ENCODE peak calls at places on chromosomes 3 and 15, in eight cellular contexts. One of them, this sample, is unnamed.

GRCh38 chr15:65336767-65337435 is 32.4 kb downstream of the RNU5B-1 start:
- DNase-seq in uterus: no peak
- DNase-seq in mammary epithelial cell: no peak
- DNase-seq in adrenal gland: no peak
- DNase-seq in neuronal stem cell: no peak
- DNase-seq in astrocyte of the spinal cord: no peak
- DNase-seq in right cardiac atrium: no peak
- DNase-seq in fibroblast of villous mesenchyme: no peak
- DNase-seq in this sample: no peak

GRCh38 chr3:40985195-40985594 is 214.1 kb upstream of the CTNNB1 start:
- DNase-seq in uterus: no peak
- DNase-seq in mammary epithelial cell: no peak
- DNase-seq in adrenal gland: no peak
- DNase-seq in neuronal stem cell: no peak
- DNase-seq in astrocyte of the spinal cord: no peak
- DNase-seq in right cardiac atrium: no peak
- DNase-seq in fibroblast of villous mesenchyme: no peak
- DNase-seq in this sample: no peak

GRCh38 chr3:188241072-188241471 is 87.1 kb downstream of the LPP start:
- DNase-seq in uterus: no peak
- DNase-seq in mammary epithelial cell: no peak
- DNase-seq in adrenal gland: no peak
- DNase-seq in neuronal stem cell: no peak
- DNase-seq in astrocyte of the spinal cord: peak
- DNase-seq in right cardiac atrium: peak
- DNase-seq in fibroblast of villous mesenchyme: peak
- DNase-seq in this sample: no peak

GRCh38 chr3:98540346-98540745 is 8.6 kb downstream of the GPR15 start:
- DNase-seq in uterus: no peak
- DNase-seq in mammary epithelial cell: no peak
- DNase-seq in adrenal gland: no peak
- DNase-seq in neuronal stem cell: no peak
- DNase-seq in astrocyte of the spinal cord: no peak
- DNase-seq in right cardiac atrium: no peak
- DNase-seq in fibroblast of villous mesenchyme: no peak
- DNase-seq in this sample: no peak

GRCh38 chr3:122100591-122101491 is 45.7 kb downstream of the CD86 start:
- DNase-seq in uterus: no peak
- DNase-seq in mammary epithelial cell: no peak
- DNase-seq in adrenal gland: no peak
- DNase-seq in neuronal stem cell: no peak
- DNase-seq in astrocyte of the spinal cord: no peak
- DNase-seq in right cardiac atrium: no peak
- DNase-seq in fibroblast of villous mesenchyme: no peak
- DNase-seq in this sample: no peak

GRCh38 chr3:17162116-17162515 is 277.4 kb downstream of the PLCL2 start:
- DNase-seq in uterus: no peak
- DNase-seq in mammary epithelial cell: no peak
- DNase-seq in adrenal gland: peak
- DNase-seq in neuronal stem cell: no peak
- DNase-seq in astrocyte of the spinal cord: no peak
- DNase-seq in right cardiac atrium: no peak
- DNase-seq in fibroblast of villous mesenchyme: no peak
- DNase-seq in this sample: no peak

GRCh38 chr3:186821429-186822367 is 15.4 kb upstream of the RFC4 start:
- DNase-seq in uterus: no peak
- DNase-seq in mammary epithelial cell: peak
- DNase-seq in adrenal gland: no peak
- DNase-seq in neuronal stem cell: no peak
- DNase-seq in astrocyte of the spinal cord: peak
- DNase-seq in right cardiac atrium: no peak
- DNase-seq in fibroblast of villous mesenchyme: peak
- DNase-seq in this sample: no peak

GRCh38 chr15:87735536-87735935 is 521.0 kb downstream of the NTRK3 start:
- DNase-seq in uterus: no peak
- DNase-seq in mammary epithelial cell: no peak
- DNase-seq in adrenal gland: no peak
- DNase-seq in neuronal stem cell: no peak
- DNase-seq in astrocyte of the spinal cord: no peak
- DNase-seq in right cardiac atrium: no peak
- DNase-seq in fibroblast of villous mesenchyme: no peak
- DNase-seq in this sample: no peak

GRCh38 chr3:30493912-30494311 is 112.5 kb upstream of the TGFBR2 start:
- DNase-seq in uterus: peak
- DNase-seq in mammary epithelial cell: peak
- DNase-seq in adrenal gland: peak
- DNase-seq in neuronal stem cell: no peak
- DNase-seq in astrocyte of the spinal cord: peak
- DNase-seq in right cardiac atrium: no peak
- DNase-seq in fibroblast of villous mesenchyme: peak
- DNase-seq in this sample: no peak

GRCh38 chr15:100803158-100803440 is 76.5 kb upstream of the ALDH1A3 start:
- DNase-seq in uterus: no peak
- DNase-seq in mammary epithelial cell: no peak
- DNase-seq in adrenal gland: no peak
- DNase-seq in neuronal stem cell: no peak
- DNase-seq in astrocyte of the spinal cord: no peak
- DNase-seq in right cardiac atrium: no peak
- DNase-seq in fibroblast of villous mesenchyme: no peak
- DNase-seq in this sample: no peak

GRCh38 chr3:197149528-197149927 is 119.9 kb upstream of the MELTF start:
- DNase-seq in uterus: no peak
- DNase-seq in mammary epithelial cell: no peak
- DNase-seq in adrenal gland: no peak
- DNase-seq in neuronal stem cell: no peak
- DNase-seq in astrocyte of the spinal cord: no peak
- DNase-seq in right cardiac atrium: no peak
- DNase-seq in fibroblast of villous mesenchyme: no peak
- DNase-seq in this sample: no peak

GRCh38 chr15:94286581-94286980 is 55.2 kb downstream of the MCTP2 start:
- DNase-seq in uterus: no peak
- DNase-seq in mammary epithelial cell: no peak
- DNase-seq in adrenal gland: no peak
- DNase-seq in neuronal stem cell: no peak
- DNase-seq in astrocyte of the spinal cord: peak
- DNase-seq in right cardiac atrium: no peak
- DNase-seq in fibroblast of villous mesenchyme: no peak
- DNase-seq in this sample: no peak

GRCh38 chr15:90885432-90886290 is 1.4 kb downstream of the FES start:
- DNase-seq in uterus: peak
- DNase-seq in mammary epithelial cell: no peak
- DNase-seq in adrenal gland: peak
- DNase-seq in neuronal stem cell: peak
- DNase-seq in astrocyte of the spinal cord: peak
- DNase-seq in right cardiac atrium: peak
- DNase-seq in fibroblast of villous mesenchyme: peak
- DNase-seq in this sample: peak

GRCh38 chr3:24351779-24352469 is 142.7 kb downstream of the THRB start:
- DNase-seq in uterus: peak
- DNase-seq in mammary epithelial cell: no peak
- DNase-seq in adrenal gland: peak
- DNase-seq in neuronal stem cell: no peak
- DNase-seq in astrocyte of the spinal cord: peak
- DNase-seq in right cardiac atrium: no peak
- DNase-seq in fibroblast of villous mesenchyme: peak
- DNase-seq in this sample: no peak

GRCh38 chr3:55631766-55632331 is 144.7 kb upstream of the WNT5A start:
- DNase-seq in uterus: no peak
- DNase-seq in mammary epithelial cell: no peak
- DNase-seq in adrenal gland: no peak
- DNase-seq in neuronal stem cell: no peak
- DNase-seq in astrocyte of the spinal cord: no peak
- DNase-seq in right cardiac atrium: no peak
- DNase-seq in fibroblast of villous mesenchyme: no peak
- DNase-seq in this sample: no peak

GRCh38 chr3:52248816-52249547 is 3.4 kb downstream of the PPM1M start:
- DNase-seq in uterus: no peak
- DNase-seq in mammary epithelial cell: no peak
- DNase-seq in adrenal gland: peak
- DNase-seq in neuronal stem cell: no peak
- DNase-seq in astrocyte of the spinal cord: no peak
- DNase-seq in right cardiac atrium: peak
- DNase-seq in fibroblast of villous mesenchyme: no peak
- DNase-seq in this sample: peak
- H3K4me3 ChIP-seq in uterus: no peak
- H3K4me3 ChIP-seq in mammary epithelial cell: no peak
- H3K4me3 ChIP-seq in adrenal gland: no peak
- H3K4me3 ChIP-seq in neuronal stem cell: no peak
- H3K4me3 ChIP-seq in astrocyte of the spinal cord: no peak
- H3K4me3 ChIP-seq in right cardiac atrium: no peak
- H3K4me3 ChIP-seq in fibroblast of villous mesenchyme: no peak
- H3K4me3 ChIP-seq in this sample: no peak

GRCh38 chr3:14664170-14664569 is 10.8 kb upstream of the C3orf20 start:
- DNase-seq in uterus: no peak
- DNase-seq in mammary epithelial cell: no peak
- DNase-seq in adrenal gland: no peak
- DNase-seq in neuronal stem cell: no peak
- DNase-seq in astrocyte of the spinal cord: no peak
- DNase-seq in right cardiac atrium: no peak
- DNase-seq in fibroblast of villous mesenchyme: no peak
- DNase-seq in this sample: no peak

GRCh38 chr3:14657579-14657978 is 6.0 kb downstream of the CCDC174 start:
- DNase-seq in uterus: no peak
- DNase-seq in mammary epithelial cell: no peak
- DNase-seq in adrenal gland: no peak
- DNase-seq in neuronal stem cell: no peak
- DNase-seq in astrocyte of the spinal cord: no peak
- DNase-seq in right cardiac atrium: no peak
- DNase-seq in fibroblast of villous mesenchyme: no peak
- DNase-seq in this sample: no peak

GRCh38 chr3:14660942-14661341 is 9.4 kb downstream of the CCDC174 start:
- DNase-seq in uterus: no peak
- DNase-seq in mammary epithelial cell: no peak
- DNase-seq in adrenal gland: no peak
- DNase-seq in neuronal stem cell: no peak
- DNase-seq in astrocyte of the spinal cord: no peak
- DNase-seq in right cardiac atrium: no peak
- DNase-seq in fibroblast of villous mesenchyme: no peak
- DNase-seq in this sample: no peak

GRCh38 chr3:14658978-14659377 is 7.4 kb downstream of the CCDC174 start:
- DNase-seq in uterus: no peak
- DNase-seq in mammary epithelial cell: no peak
- DNase-seq in adrenal gland: no peak
- DNase-seq in neuronal stem cell: no peak
- DNase-seq in astrocyte of the spinal cord: no peak
- DNase-seq in right cardiac atrium: no peak
- DNase-seq in fibroblast of villous mesenchyme: no peak
- DNase-seq in this sample: no peak

GRCh38 chr3:14663396-14663795 is 11.5 kb upstream of the C3orf20 start:
- DNase-seq in uterus: no peak
- DNase-seq in mammary epithelial cell: no peak
- DNase-seq in adrenal gland: no peak
- DNase-seq in neuronal stem cell: no peak
- DNase-seq in astrocyte of the spinal cord: no peak
- DNase-seq in right cardiac atrium: no peak
- DNase-seq in fibroblast of villous mesenchyme: no peak
- DNase-seq in this sample: no peak
- H3K4me3 ChIP-seq in uterus: no peak
- H3K4me3 ChIP-seq in mammary epithelial cell: no peak
- H3K4me3 ChIP-seq in adrenal gland: no peak
- H3K4me3 ChIP-seq in neuronal stem cell: no peak
- H3K4me3 ChIP-seq in astrocyte of the spinal cord: no peak
- H3K4me3 ChIP-seq in right cardiac atrium: no peak
- H3K4me3 ChIP-seq in fibroblast of villous mesenchyme: no peak
- H3K4me3 ChIP-seq in this sample: no peak

GRCh38 chr3:169243122-169243521 is 420.4 kb downstream of the MECOM start:
- DNase-seq in uterus: no peak
- DNase-seq in mammary epithelial cell: no peak
- DNase-seq in adrenal gland: no peak
- DNase-seq in neuronal stem cell: no peak
- DNase-seq in astrocyte of the spinal cord: peak
- DNase-seq in right cardiac atrium: no peak
- DNase-seq in fibroblast of villous mesenchyme: peak
- DNase-seq in this sample: no peak
- H3K4me3 ChIP-seq in uterus: no peak
- H3K4me3 ChIP-seq in mammary epithelial cell: no peak
- H3K4me3 ChIP-seq in adrenal gland: no peak
- H3K4me3 ChIP-seq in neuronal stem cell: no peak
- H3K4me3 ChIP-seq in astrocyte of the spinal cord: peak
- H3K4me3 ChIP-seq in right cardiac atrium: peak
- H3K4me3 ChIP-seq in fibroblast of villous mesenchyme: no peak
- H3K4me3 ChIP-seq in this sample: no peak

GRCh38 chr3:101533603-101533968 is 20.6 kb upstream of the SENP7 start:
- DNase-seq in uterus: no peak
- DNase-seq in mammary epithelial cell: peak
- DNase-seq in adrenal gland: no peak
- DNase-seq in neuronal stem cell: no peak
- DNase-seq in astrocyte of the spinal cord: no peak
- DNase-seq in right cardiac atrium: no peak
- DNase-seq in fibroblast of villous mesenchyme: no peak
- DNase-seq in this sample: no peak

GRCh38 chr3:101531473-101532086 is 18.6 kb upstream of the SENP7 start:
- DNase-seq in uterus: no peak
- DNase-seq in mammary epithelial cell: no peak
- DNase-seq in adrenal gland: no peak
- DNase-seq in neuronal stem cell: no peak
- DNase-seq in astrocyte of the spinal cord: no peak
- DNase-seq in right cardiac atrium: no peak
- DNase-seq in fibroblast of villous mesenchyme: peak
- DNase-seq in this sample: no peak

GRCh38 chr3:101532783-101533602 is 20.0 kb upstream of the SENP7 start:
- DNase-seq in uterus: no peak
- DNase-seq in mammary epithelial cell: no peak
- DNase-seq in adrenal gland: no peak
- DNase-seq in neuronal stem cell: no peak
- DNase-seq in astrocyte of the spinal cord: no peak
- DNase-seq in right cardiac atrium: no peak
- DNase-seq in fibroblast of villous mesenchyme: peak
- DNase-seq in this sample: no peak

GRCh38 chr3:101535221-101535620 is 22.2 kb upstream of the SENP7 start:
- DNase-seq in uterus: no peak
- DNase-seq in mammary epithelial cell: no peak
- DNase-seq in adrenal gland: no peak
- DNase-seq in neuronal stem cell: no peak
- DNase-seq in astrocyte of the spinal cord: no peak
- DNase-seq in right cardiac atrium: no peak
- DNase-seq in fibroblast of villous mesenchyme: no peak
- DNase-seq in this sample: no peak

DNA sequence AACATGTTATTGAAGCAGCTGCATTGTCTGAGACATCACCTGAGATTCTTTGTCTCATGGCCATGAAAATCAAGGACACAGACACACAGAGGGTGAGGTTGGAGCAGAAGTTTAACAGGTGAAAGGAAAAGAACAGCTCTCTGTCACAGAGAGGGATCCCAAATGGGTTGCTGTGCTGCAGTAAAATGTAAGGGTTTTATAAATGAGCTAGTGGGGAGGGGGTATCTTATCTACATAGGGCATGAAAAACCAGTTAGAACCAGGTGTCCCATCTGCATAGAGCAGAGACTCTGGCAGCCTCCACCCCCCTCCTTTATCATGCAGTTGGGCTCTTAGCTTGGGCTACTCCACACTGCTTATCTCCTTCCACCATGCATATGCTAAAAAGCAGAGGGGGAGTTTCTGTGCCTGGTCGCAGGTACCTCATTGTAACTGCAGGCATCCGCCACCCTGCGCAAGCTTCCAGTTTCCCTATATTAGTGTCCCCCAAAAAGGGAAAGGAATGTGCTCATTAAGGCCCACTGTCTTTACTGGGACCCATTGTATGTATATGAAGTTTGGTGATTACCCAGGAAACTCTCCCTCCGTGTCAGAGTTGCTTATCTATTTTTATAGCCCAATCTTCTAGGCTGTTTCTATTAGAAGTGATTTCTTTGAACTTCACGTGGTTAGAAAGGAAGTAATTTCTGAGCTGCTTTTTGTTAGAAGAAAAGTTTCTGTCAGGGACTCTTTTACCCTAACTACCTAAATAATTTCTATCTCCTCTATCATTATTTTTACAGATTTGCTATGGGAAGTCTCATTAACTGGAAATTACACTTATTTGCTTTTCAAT is 17.4 kb upstream of the SENP7 start:
- DNase-seq in uterus: no peak
- DNase-seq in mammary epithelial cell: no peak
- DNase-seq in adrenal gland: no peak
- DNase-seq in neuronal stem cell: no peak
- DNase-seq in astrocyte of the spinal cord: no peak
- DNase-seq in right cardiac atrium: no peak
- DNase-seq in fibroblast of villous mesenchyme: no peak
- DNase-seq in this sample: no peak
- H3K4me3 ChIP-seq in uterus: no peak
- H3K4me3 ChIP-seq in mammary epithelial cell: no peak
- H3K4me3 ChIP-seq in adrenal gland: no peak
- H3K4me3 ChIP-seq in neuronal stem cell: no peak
- H3K4me3 ChIP-seq in astrocyte of the spinal cord: no peak
- H3K4me3 ChIP-seq in right cardiac atrium: no peak
- H3K4me3 ChIP-seq in fibroblast of villous mesenchyme: no peak
- H3K4me3 ChIP-seq in this sample: no peak